ENCODE peak calls at places on chromosome 21, in four cellular contexts. K is transverse colon, L is stomach, M is Peyer's patch. F is an unnamed sample.

GRCh38 chr21:18026359-18026758 is 207.2 kb upstream of the C21orf91 start:
- DNase-seq in K (no peak), L (no peak), M (no peak), F (no peak)

GRCh38 chr21:16492356-16492755 is 762.6 kb downstream of the USP25 start:
- DNase-seq in K (no peak), L (no peak), M (no peak), F (no peak)

GRCh38 chr21:45179568-45180288 is 105.3 kb downstream of the ADARB1 start:
- DNase-seq in K (no peak), L (no peak), M (no peak), F (no peak)

GRCh38 chr21:18204931-18205330 is 39.7 kb upstream of the CHODL start:
- DNase-seq in K (no peak), L (no peak), M (no peak), F (no peak)

GRCh38 chr21:45149021-45149420 is 74.6 kb downstream of the ADARB1 start:
- DNase-seq in K (no peak), L (no peak), M (no peak), F (no peak)

GRCh38 chr21:34029724-34030528 is 43.5 kb upstream of the MRPS6 start:
- DNase-seq in K (peak; percentile 36), L (peak; percentile 33), M (no peak), F (no peak)

GRCh38 chr21:31509108-31510017 is 150.1 kb upstream of the SOD1 start:
- DNase-seq in K (peak; percentile 29), L (no peak), M (no peak), F (no peak)

GRCh38 chr21:46017695-46018094 is 36.1 kb downstream of the COL6A1 start:
- DNase-seq in K (no peak), L (no peak), M (no peak), F (no peak)

GRCh38 chr21:27164208-27165172 is 197.6 kb upstream of the ADAMTS5 start:
- DNase-seq in K (no peak), L (no peak), M (no peak), F (no peak)

GRCh38 chr21:38914531-38915385 is 109.0 kb downstream of the ETS2 start:
- DNase-seq in K (peak; percentile 50), L (no peak), M (peak; percentile 78), F (peak; percentile 49)

GRCh38 chr21:16587671-16588379 is 858.0 kb downstream of the USP25 start:
- DNase-seq in K (no peak), L (no peak), M (no peak), F (peak; percentile 61)

GRCh38 chr21:34969431-34970036 is 79.6 kb downstream of the RUNX1 start:
- DNase-seq in K (no peak), L (no peak), M (no peak), F (no peak)

GRCh38 chr21:45538381-45539045 is 3.7 kb downstream of the SLC19A1 start:
- DNase-seq in K (peak; percentile 7), L (peak; percentile 20), M (peak; percentile 43), F (peak; percentile 14)

GRCh38 chr21:33608559-33608958 is 20.1 kb upstream of the DONSON start:
- DNase-seq in K (no peak), L (no peak), M (no peak), F (no peak)

GRCh38 chr21:26351661-26352060 is 181.1 kb upstream of the APP start:
- DNase-seq in K (no peak), L (no peak), M (no peak), F (no peak)

GRCh38 chr21:39125752-39126485 is 57.3 kb downstream of the PSMG1 start:
- DNase-seq in K (peak; percentile 51), L (peak; percentile 55), M (no peak), F (peak; percentile 47)

GRCh38 chr21:41366522-41367151 is 4.8 kb downstream of the MX2 start:
- DNase-seq in K (peak; percentile 74), L (peak; percentile 66), M (peak; percentile 88), F (no peak)
- TF ChIP-seq POLR2A in K (no peak), L (no peak), M (no peak), F (no peak)

GRCh38 chr21:28884976-28885852 is 107.5 kb downstream of the LTN1 start:
- DNase-seq in K (peak; percentile 90), L (peak; percentile 82), M (peak; percentile 90), F (peak; percentile 85)
- TF ChIP-seq POLR2A in K (peak; percentile 74), L (no peak), M (peak; percentile 31), F (peak; percentile 68)

GRCh38 chr21:41778974-41779600 is 12.2 kb upstream of the RIPK4 start:
- DNase-seq in K (peak; percentile 37), L (peak; percentile 53), M (no peak), F (no peak)

GRCh38 chr21:41776778-41777177 is 9.9 kb upstream of the RIPK4 start:
- DNase-seq in K (no peak), L (no peak), M (no peak), F (no peak)

GRCh38 chr21:41779659-41780058 is 12.8 kb upstream of the RIPK4 start:
- DNase-seq in K (no peak), L (peak; percentile 25), M (no peak), F (no peak)

GRCh38 chr21:41780337-41781046 is 13.6 kb upstream of the RIPK4 start:
- DNase-seq in K (no peak), L (no peak), M (no peak), F (no peak)

GRCh38 chr21:41777934-41778815 is 11.3 kb upstream of the RIPK4 start:
- DNase-seq in K (peak; percentile 90), L (peak; percentile 94), M (peak; percentile 90), F (peak; percentile 88)
- TF ChIP-seq POLR2A in K (no peak), L (no peak), M (no peak), F (no peak)

GRCh38 chr21:37200641-37201480 is 66.3 kb downstream of the VPS26C start:
- DNase-seq in K (no peak), L (no peak), M (no peak), F (no peak)
- TF ChIP-seq POLR2A in K (no peak), L (no peak), M (no peak), F (no peak)

GRCh38 chr21:43881918-43882317 is 16.9 kb downstream of the AGPAT3 start:
- DNase-seq in K (no peak), L (no peak), M (peak; percentile 32), F (no peak)

GRCh38 chr21:43884861-43885370 is 19.9 kb downstream of the AGPAT3 start:
- DNase-seq in K (no peak), L (no peak), M (peak; percentile 45), F (peak; percentile 51)

GRCh38 chr21:43882952-43883492 is 18.0 kb downstream of the AGPAT3 start:
- DNase-seq in K (no peak), L (no peak), M (peak; percentile 43), F (no peak)

GRCh38 chr21:43885721-43886120 is 20.7 kb downstream of the AGPAT3 start:
- DNase-seq in K (no peak), L (no peak), M (peak; percentile 44), F (no peak)

GRCh38 chr21:43884012-43884860 is 19.2 kb downstream of the AGPAT3 start:
- DNase-seq in K (peak; percentile 83), L (peak; percentile 61), M (peak; percentile 85), F (no peak)
- TF ChIP-seq POLR2A in K (no peak), L (no peak), M (no peak), F (no peak)

F was measured in ovary.